ENCODE peak calls at places on chromosome 4, in six cellular contexts. M is brain microvascular endothelial cell, P is cardiac muscle cell, X is testis, Y is prostate gland, G is lower lobe of right lung. R is an unnamed sample. For H3K27me3, the result is how much of the 10 kb centered on the place peaks cover.

GRCh38 chr4:26076000-26076587 is 162.1 kb downstream of the SMIM20 start:
- DNase-seq in M (no peak), P (peak), X (no peak), Y (no peak), G (no peak), R (peak)

GRCh38 chr4:8182858-8183725 is 16.0 kb upstream of the SH3TC1 start:
- DNase-seq in M (peak), P (peak), X (peak), Y (peak), G (peak), R (peak)

GRCh38 chr4:61177361-61177760 is 22.8 kb upstream of the ADGRL3 start:
- DNase-seq in M (no peak), P (no peak), X (no peak), Y (no peak), G (no peak), R (no peak)

GRCh38 chr4:184477201-184477999 is 3.0 kb upstream of the IRF2 start:
- DNase-seq in M (no peak), P (no peak), X (no peak), Y (no peak), G (no peak), R (no peak)

GRCh38 chr4:27089186-27089585 is 228.5 kb downstream of the STIM2 start:
- DNase-seq in M (no peak), P (no peak), X (no peak), Y (no peak), G (no peak), R (no peak)

GRCh38 chr4:52910115-52910514 is 48.0 kb downstream of the RASL11B start:
- DNase-seq in M (no peak), P (no peak), X (no peak), Y (no peak), G (no peak), R (no peak)

GRCh38 chr4:25163216-25163615 is 3.0 kb upstream of the SEPSECS start:
- DNase-seq in M (no peak), P (no peak), X (no peak), Y (no peak), G (no peak), R (no peak)

GRCh38 chr4:6968496-6968895 is 58.9 kb downstream of the TBC1D14 start:
- DNase-seq in M (no peak), P (no peak), X (no peak), Y (no peak), G (no peak), R (no peak)

GRCh38 chr4:141131738-141132688 is 1.3 kb downstream of the RNF150 start:
- DNase-seq in M (peak), P (no peak), X (peak), Y (peak), G (no peak), R (peak)

GRCh38 chr4:145012841-145013240 is 85.2 kb downstream of the ANAPC10 start:
- DNase-seq in M (peak), P (peak), X (no peak), Y (no peak), G (no peak), R (peak)

GRCh38 chr4:111628437-111628836 is 516.8 kb upstream of the FAM241A start:
- DNase-seq in M (no peak), P (no peak), X (no peak), Y (no peak), G (no peak), R (peak)

GRCh38 chr4:106773106-106773905 is 262.8 kb downstream of the DKK2 start:
- DNase-seq in M (peak), P (peak), X (no peak), Y (no peak), G (no peak), R (peak)

GRCh38 chr4:39526810-39527295 is 386 bp downstream of the UGDH start:
- DNase-seq in M (no peak), P (no peak), X (peak), Y (no peak), G (no peak), R (peak)

GRCh38 chr4:113444386-113444785 is 317.2 kb downstream of the CAMK2D start:
- DNase-seq in M (no peak), P (peak), X (peak), Y (no peak), G (no peak), R (peak)

GRCh38 chr4:173121044-173121685 is 47.4 kb upstream of the GALNT7 start:
- DNase-seq in M (peak), P (peak), X (no peak), Y (no peak), G (no peak), R (peak)
- TF ChIP-seq CTCF in M (no peak), P (no peak), X (no peak), Y (no peak), G (no peak), R (no peak)

GRCh38 chr4:90127706-90128345 is 632 bp downstream of the CCSER1 start:
- DNase-seq in M (no peak), P (peak), X (no peak), Y (peak), G (peak), R (peak)
- H3K27me3 ChIP-seq in M (under half), P (half or more), X (under half), Y (under half), G (under half), R (under half)

DNA sequence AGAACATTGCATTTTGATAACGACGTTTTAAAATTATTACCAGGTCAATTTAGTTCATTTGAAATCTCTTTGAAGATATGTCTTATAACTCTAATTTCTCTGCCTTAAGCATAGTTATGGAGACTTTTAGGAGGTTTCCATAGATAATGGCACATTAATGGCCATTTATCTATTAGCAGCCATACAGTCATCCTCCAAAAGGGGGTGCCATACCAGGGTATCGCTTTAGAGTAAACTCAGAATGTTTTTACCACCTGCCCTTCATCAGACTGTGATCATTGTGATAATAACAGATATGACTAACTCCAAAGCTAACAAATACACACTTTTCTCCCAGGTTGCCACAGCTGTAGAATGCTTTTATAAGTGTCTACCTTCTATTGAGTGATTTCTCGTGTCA is 461.5 kb downstream of the FSTL5 start:
- DNase-seq in M (no peak), P (no peak), X (no peak), Y (no peak), G (no peak), R (no peak)
- TF ChIP-seq CTCF in M (peak), P (no peak), X (no peak), Y (no peak), G (no peak), R (no peak)

GRCh38 chr4:180861651-180862050 is 1381.6 kb upstream of the TENM3 start:
- DNase-seq in M (no peak), P (no peak), X (no peak), Y (no peak), G (peak), R (no peak)

GRCh38 chr4:180855184-180855583 is 1388.0 kb upstream of the TENM3 start:
- DNase-seq in M (no peak), P (no peak), X (no peak), Y (no peak), G (no peak), R (no peak)

DNA sequence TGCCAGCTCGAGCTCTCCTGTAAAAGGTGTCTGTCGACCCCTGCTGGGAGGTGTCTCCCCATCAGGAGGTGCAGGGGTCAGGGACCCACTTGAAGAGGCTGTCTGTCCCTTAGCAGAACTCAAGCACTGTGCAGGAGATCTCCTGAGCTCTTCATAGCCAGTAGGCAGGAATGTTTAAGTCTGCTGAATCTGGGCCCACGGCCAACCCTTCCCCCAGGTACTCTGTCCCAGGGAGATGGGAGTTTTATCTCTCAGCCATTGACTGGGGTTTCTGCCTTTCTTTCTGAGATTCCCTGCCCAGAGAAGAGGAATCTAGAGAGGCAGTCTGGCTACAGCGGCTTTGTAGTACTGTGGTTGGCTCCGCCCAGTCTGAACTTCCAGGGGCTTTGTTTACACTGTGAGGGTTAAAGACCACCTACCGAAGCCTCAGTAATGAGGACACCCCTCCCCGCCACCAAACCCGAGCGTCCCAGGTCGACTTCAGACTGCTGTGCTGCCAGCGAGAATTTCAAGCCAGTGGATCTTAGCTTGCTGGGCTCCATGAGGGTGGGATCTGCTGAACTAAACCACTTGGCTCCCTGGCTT is 1383.0 kb upstream of the TENM3 start:
- DNase-seq in M (no peak), P (no peak), X (no peak), Y (no peak), G (no peak), R (no peak)
- H3K27me3 ChIP-seq in M (under half), P (under half), X (under half), Y (under half), G (under half), R (under half)

DNA sequence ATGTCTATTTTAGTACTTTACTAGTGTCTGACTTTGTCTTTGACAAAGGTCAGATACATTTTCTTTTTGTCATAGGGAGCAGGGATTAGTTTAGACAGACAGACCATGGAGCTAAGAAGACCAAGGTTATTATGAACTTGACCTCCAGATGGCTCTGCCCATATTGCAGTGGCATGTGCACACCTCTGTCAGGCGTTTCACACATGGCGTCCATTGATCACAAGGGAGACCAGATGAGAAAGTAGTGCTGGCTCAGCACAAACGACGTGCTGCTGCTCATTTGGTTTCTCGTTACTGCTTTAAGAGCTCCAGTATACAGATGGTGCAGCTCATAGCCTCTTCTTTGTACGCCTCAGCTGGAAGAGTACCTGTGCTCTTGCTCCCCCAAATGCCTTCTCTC is 56.3 kb upstream of the HPSE start:
- DNase-seq in M (no peak), P (no peak), X (no peak), Y (no peak), G (no peak), R (no peak)
- TF ChIP-seq CTCF in M (no peak), P (no peak), X (no peak), Y (no peak), G (no peak), R (no peak)

GRCh38 chr4:110612631-110613269 is 10.1 kb downstream of the PITX2 start:
- DNase-seq in M (no peak), P (no peak), X (no peak), Y (no peak), G (no peak), R (no peak)
- H3K27me3 ChIP-seq in M (half or more), P (half or more), X (under half), Y (under half), G (half or more), R (half or more)